ENCODE peak calls at places on chromosome 18, in seven cellular contexts. T is MM.1S, S is mesendoderm, A is SK-N-SH, Y is heart right ventricle, K is PC-9, L is thyroid gland. P is an unnamed sample.
A peak's percentile ranks its signal among the peaks of the same experiment; 100 is the strongest.

GRCh38 chr18:7633171-7633570 is 66.1 kb downstream of the PTPRM start:
- DNase-seq in T (no peak), K (no peak), A (no peak), S (no peak), Y (no peak), L (no peak), P (no peak)

GRCh38 chr18:7568426-7568825 is 1.3 kb downstream of the PTPRM start:
- DNase-seq in Y (peak; percentile 53), T (no peak), S (peak; percentile 74), K (no peak), A (peak; percentile 87), L (peak; percentile 53), P (no peak)

GRCh38 chr18:12304351-12305210 is 3.5 kb upstream of the TUBB6 start:
- DNase-seq in Y (no peak), L (peak; percentile 94), S (no peak), T (no peak), K (no peak), A (no peak), P (no peak)

GRCh38 chr18:55485666-55486065 is 102.3 kb downstream of the TCF4 start:
- DNase-seq in A (no peak), K (no peak), T (no peak), Y (no peak), L (no peak), S (no peak), P (no peak)

GRCh38 chr18:76640438-76640837 is 145.4 kb upstream of the ZNF516 start:
- DNase-seq in K (no peak), L (no peak), A (no peak), S (no peak), Y (no peak), T (no peak), P (no peak)

GRCh38 chr18:34837769-34838194 is 127.7 kb downstream of the DTNA start:
- DNase-seq in T (no peak), A (no peak), L (peak; percentile 16), S (no peak), Y (peak; percentile 14), K (no peak), P (no peak)

GRCh38 chr18:37442477-37442876 is 123.1 kb downstream of the CELF4 start:
- DNase-seq in L (no peak), K (no peak), T (no peak), A (no peak), S (no peak), Y (no peak), P (no peak)

GRCh38 chr18:64165906-64166305 is 17.0 kb upstream of the LINC00305 start:
- DNase-seq in S (peak; percentile 20), Y (no peak), K (peak; percentile 41), T (no peak), L (no peak), A (no peak), P (no peak)

GRCh38 chr18:72539861-72540260 is 4.3 kb downstream of the CBLN2 start:
- DNase-seq in S (no peak), A (no peak), Y (no peak), L (no peak), K (no peak), T (no peak), P (no peak)

GRCh38 chr18:60049172-60049571 is 149.4 kb downstream of the PMAIP1 start:
- DNase-seq in S (no peak), T (no peak), Y (no peak), L (no peak), K (no peak), A (no peak), P (no peak)

DNA sequence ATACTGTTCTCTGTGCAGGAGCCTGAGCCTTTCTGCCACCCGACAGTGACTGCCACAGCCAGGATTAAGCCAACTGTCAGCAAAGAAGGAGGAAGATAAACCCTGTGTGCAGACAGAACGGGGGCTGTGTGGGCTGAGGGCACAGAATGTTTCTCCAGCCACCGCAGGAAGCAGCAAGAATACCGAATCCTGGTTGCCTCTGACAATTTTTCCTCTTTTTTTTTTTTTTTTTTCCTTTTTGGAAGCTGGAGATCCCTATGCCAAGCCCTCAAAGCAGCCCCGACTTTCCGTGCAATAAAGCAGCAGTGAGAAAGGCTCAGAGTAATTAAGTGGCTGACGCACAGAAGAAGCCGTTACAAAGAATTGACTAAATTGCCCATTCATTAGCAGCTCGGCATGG is 336.4 kb downstream of the SMAD2 start:
- DNase-seq in A (peak; percentile 51), T (no peak), K (no peak), L (no peak), Y (no peak), S (no peak), P (no peak)
- H3K27me3 ChIP-seq in A (no peaks in the 10 kb centered on the region), T (no peaks in the 10 kb centered on the region), K (peaks cover 48% of the 10 kb centered on the region), L (no peaks in the 10 kb centered on the region), Y (peaks cover 49% of the 10 kb centered on the region), S (no peaks in the 10 kb centered on the region), P (peaks cover 15% of the 10 kb centered on the region)

DNA sequence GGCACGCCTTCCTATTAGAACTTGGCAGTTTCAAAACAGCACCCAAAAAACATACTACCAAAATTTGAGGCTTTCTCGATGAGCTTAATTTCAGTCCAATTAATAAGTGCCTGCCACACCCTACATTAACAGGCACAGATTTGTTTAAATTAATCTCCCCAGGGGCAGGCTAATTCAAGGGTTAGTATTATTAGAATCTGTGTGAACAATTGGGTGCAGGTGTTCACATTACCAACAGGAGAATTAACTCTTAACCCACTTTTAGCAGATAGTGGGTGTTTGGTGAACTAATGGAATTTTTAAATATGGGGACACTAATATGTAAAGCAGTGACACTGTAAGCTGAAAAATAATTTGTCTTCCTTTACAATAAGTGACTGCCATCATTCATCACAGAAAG is 4.1 kb downstream of the MBD2 start:
- DNase-seq in T (no peak), A (no peak), S (no peak), Y (no peak), L (no peak), K (no peak), P (no peak)
- H3K4me1 ChIP-seq in T (peaks cover 30% of the 10 kb centered on the region), A (peaks cover 19% of the 10 kb centered on the region), S (peaks cover 5% of the 10 kb centered on the region), Y (peaks cover 46% of the 10 kb centered on the region), L (peaks cover 50% of the 10 kb centered on the region), K (peaks cover 32% of the 10 kb centered on the region), P (no peaks in the 10 kb centered on the region)

DNA sequence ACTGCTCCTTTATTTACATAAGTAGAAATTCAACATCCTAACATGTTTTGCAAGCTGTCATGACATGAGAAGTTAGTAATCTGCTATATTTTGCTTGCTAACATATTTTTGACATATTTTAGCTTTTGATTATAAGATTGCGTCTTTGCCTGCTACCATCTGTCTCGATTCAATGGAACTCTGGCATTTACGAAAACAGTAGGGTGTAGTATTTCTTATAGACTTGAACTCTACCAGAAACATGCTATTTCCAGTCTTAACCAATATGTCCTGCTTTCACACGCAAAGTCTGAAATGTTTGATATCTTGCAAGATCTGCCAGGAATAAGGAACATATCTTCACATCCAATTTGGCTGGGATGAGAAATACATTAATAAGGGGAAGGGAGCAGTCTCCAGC is 299.5 kb downstream of the ZNF521 start:
- DNase-seq in K (no peak), A (no peak), Y (no peak), L (no peak), S (no peak), T (no peak), P (no peak)
- H3K27me3 ChIP-seq in K (no peaks in the 10 kb centered on the region), A (no peaks in the 10 kb centered on the region), Y (no peaks in the 10 kb centered on the region), L (no peaks in the 10 kb centered on the region), S (peaks cover 7% of the 10 kb centered on the region), T (no peaks in the 10 kb centered on the region), P (no peaks in the 10 kb centered on the region)

GRCh38 chr18:79447703-79448367 is 52.1 kb downstream of the NFATC1 start:
- DNase-seq in K (no peak), T (no peak), S (no peak), A (no peak), Y (no peak), L (no peak), P (no peak)
- H3K4me1 ChIP-seq in K (no peaks in the 10 kb centered on the region), T (no peaks in the 10 kb centered on the region), S (peaks cover 3% of the 10 kb centered on the region), A (no peaks in the 10 kb centered on the region), Y (peaks cover 10% of the 10 kb centered on the region), L (peaks cover 3% of the 10 kb centered on the region), P (no peaks in the 10 kb centered on the region)

GRCh38 chr18:57352761-57353136 is 392 bp downstream of the ST8SIA3 start:
- DNase-seq in T (no peak), A (peak; percentile 78), L (no peak), S (peak; percentile 37), Y (no peak), K (no peak), P (peak; percentile 54)

GRCh38 chr18:57347784-57348183 is 4.6 kb upstream of the ST8SIA3 start:
- DNase-seq in L (no peak), Y (no peak), T (no peak), A (no peak), K (no peak), S (no peak), P (no peak)

GRCh38 chr18:57352271-57352701 is at the start of gene ST8SIA3:
- DNase-seq in S (no peak), A (peak; percentile 80), T (no peak), K (no peak), Y (no peak), L (no peak), P (peak; percentile 28)

GRCh38 chr18:57353940-57354461 is 1.6 kb downstream of the ST8SIA3 start:
- DNase-seq in A (peak; percentile 77), L (peak; percentile 5), K (no peak), T (no peak), Y (peak; percentile 19), S (peak; percentile 90), P (peak; percentile 54)

GRCh38 chr18:57353137-57353939 is 981 bp downstream of the ST8SIA3 start:
- DNase-seq in K (no peak), A (peak; percentile 88), T (no peak), S (peak; percentile 58), L (no peak), Y (no peak), P (peak; percentile 87)
- H3K27me3 ChIP-seq in K (no peaks in the 10 kb centered on the region), A (peaks cover 15% of the 10 kb centered on the region), T (no peaks in the 10 kb centered on the region), S (no peaks in the 10 kb centered on the region), L (peaks cover 5% of the 10 kb centered on the region), Y (peaks cover 89% of the 10 kb centered on the region), P (no peaks in the 10 kb centered on the region)

P was measured in BE2C.